ENCODE peak calls at places on chromosomes 7 and 10, in nine cellular contexts. One of them, this sample, is unnamed.

GRCh38 chr7:39616138-39616537 is 7.2 kb upstream of the RALA start:
- DNase-seq in HFFc6: peak; percentile 34
- DNase-seq in nephron progenitor cell: no peak
- DNase-seq in PC-9: no peak
- DNase-seq in foreskin fibroblast: no peak
- DNase-seq in cardiac fibroblast: peak; percentile 61
- DNase-seq in GM12865: no peak
- DNase-seq in WTC11: no peak
- DNase-seq in fibroblast of lung: no peak
- DNase-seq in this sample: no peak

GRCh38 chr7:130909881-130910672 is 176.1 kb upstream of the KLF14 start:
- DNase-seq in foreskin fibroblast: no peak
- DNase-seq in PC-9: no peak
- DNase-seq in fibroblast of lung: no peak
- DNase-seq in GM12865: no peak
- DNase-seq in WTC11: no peak
- DNase-seq in HFFc6: peak; percentile 63
- DNase-seq in cardiac fibroblast: peak; percentile 87
- DNase-seq in nephron progenitor cell: no peak
- DNase-seq in this sample: no peak

GRCh38 chr7:155214328-155214986 is 83.2 kb upstream of the INSIG1 start:
- DNase-seq in HFFc6: no peak
- DNase-seq in PC-9: peak; percentile 78
- DNase-seq in fibroblast of lung: peak; percentile 20
- DNase-seq in cardiac fibroblast: no peak
- DNase-seq in nephron progenitor cell: no peak
- DNase-seq in GM12865: no peak
- DNase-seq in WTC11: no peak
- DNase-seq in foreskin fibroblast: peak; percentile 23
- DNase-seq in this sample: no peak

GRCh38 chr10:34275626-34276025 is 539.5 kb downstream of the PARD3 start:
- DNase-seq in GM12865: no peak
- DNase-seq in cardiac fibroblast: no peak
- DNase-seq in HFFc6: no peak
- DNase-seq in PC-9: no peak
- DNase-seq in foreskin fibroblast: peak; percentile 14
- DNase-seq in nephron progenitor cell: no peak
- DNase-seq in fibroblast of lung: no peak
- DNase-seq in WTC11: no peak
- DNase-seq in this sample: no peak

GRCh38 chr10:63515002-63515763 is 6.0 kb upstream of the REEP3 start:
- DNase-seq in HFFc6: peak; percentile 69
- DNase-seq in GM12865: peak; percentile 21
- DNase-seq in PC-9: peak; percentile 48
- DNase-seq in cardiac fibroblast: peak; percentile 57
- DNase-seq in nephron progenitor cell: no peak
- DNase-seq in foreskin fibroblast: no peak
- DNase-seq in fibroblast of lung: peak; percentile 31
- DNase-seq in WTC11: no peak
- DNase-seq in this sample: no peak

GRCh38 chr7:117312593-117312992 is 10.3 kb downstream of the WNT2 start:
- DNase-seq in fibroblast of lung: peak; percentile 28
- DNase-seq in WTC11: no peak
- DNase-seq in nephron progenitor cell: no peak
- DNase-seq in PC-9: no peak
- DNase-seq in cardiac fibroblast: peak; percentile 28
- DNase-seq in foreskin fibroblast: no peak
- DNase-seq in GM12865: no peak
- DNase-seq in HFFc6: no peak
- DNase-seq in this sample: no peak

GRCh38 chr10:70357447-70358035 is 24.9 kb downstream of the LRRC20 start:
- DNase-seq in GM12865: peak; percentile 53
- DNase-seq in HFFc6: no peak
- DNase-seq in nephron progenitor cell: no peak
- DNase-seq in cardiac fibroblast: peak; percentile 33
- DNase-seq in WTC11: no peak
- DNase-seq in foreskin fibroblast: no peak
- DNase-seq in fibroblast of lung: peak; percentile 69
- DNase-seq in PC-9: no peak
- DNase-seq in this sample: no peak

GRCh38 chr7:33186187-33186586 is 56.8 kb downstream of the BBS9 start:
- DNase-seq in PC-9: no peak
- DNase-seq in GM12865: no peak
- DNase-seq in foreskin fibroblast: peak; percentile 29
- DNase-seq in cardiac fibroblast: peak; percentile 58
- DNase-seq in nephron progenitor cell: no peak
- DNase-seq in WTC11: no peak
- DNase-seq in HFFc6: peak; percentile 62
- DNase-seq in fibroblast of lung: peak; percentile 20
- DNase-seq in this sample: no peak

GRCh38 chr10:13684252-13684791 is 97.6 kb downstream of the PRPF18 start:
- DNase-seq in HFFc6: no peak
- DNase-seq in GM12865: no peak
- DNase-seq in foreskin fibroblast: peak; percentile 62
- DNase-seq in cardiac fibroblast: peak; percentile 93
- DNase-seq in nephron progenitor cell: no peak
- DNase-seq in WTC11: no peak
- DNase-seq in fibroblast of lung: peak; percentile 81
- DNase-seq in PC-9: no peak
- DNase-seq in this sample: no peak

GRCh38 chr10:103652599-103653281 is 159.2 kb downstream of the NEURL1 start:
- DNase-seq in foreskin fibroblast: no peak
- DNase-seq in PC-9: no peak
- DNase-seq in WTC11: no peak
- DNase-seq in cardiac fibroblast: no peak
- DNase-seq in GM12865: no peak
- DNase-seq in nephron progenitor cell: no peak
- DNase-seq in HFFc6: no peak
- DNase-seq in fibroblast of lung: no peak
- DNase-seq in this sample: no peak

GRCh38 chr7:102404005-102404861 is 8.1 kb downstream of the PRKRIP1 start:
- DNase-seq in WTC11: peak; percentile 53
- DNase-seq in GM12865: peak; percentile 93
- DNase-seq in cardiac fibroblast: peak; percentile 73
- DNase-seq in foreskin fibroblast: peak; percentile 23
- DNase-seq in PC-9: peak; percentile 42
- DNase-seq in nephron progenitor cell: peak; percentile 41
- DNase-seq in HFFc6: peak; percentile 44
- DNase-seq in fibroblast of lung: peak; percentile 49
- DNase-seq in this sample: no peak

GRCh38 chr10:10605551-10606081 is 412.1 kb upstream of the CELF2 start:
- DNase-seq in foreskin fibroblast: peak; percentile 94
- DNase-seq in WTC11: no peak
- DNase-seq in GM12865: no peak
- DNase-seq in nephron progenitor cell: no peak
- DNase-seq in PC-9: no peak
- DNase-seq in cardiac fibroblast: peak; percentile 98
- DNase-seq in HFFc6: peak; percentile 32
- DNase-seq in fibroblast of lung: peak; percentile 100
- DNase-seq in this sample: no peak

DNA sequence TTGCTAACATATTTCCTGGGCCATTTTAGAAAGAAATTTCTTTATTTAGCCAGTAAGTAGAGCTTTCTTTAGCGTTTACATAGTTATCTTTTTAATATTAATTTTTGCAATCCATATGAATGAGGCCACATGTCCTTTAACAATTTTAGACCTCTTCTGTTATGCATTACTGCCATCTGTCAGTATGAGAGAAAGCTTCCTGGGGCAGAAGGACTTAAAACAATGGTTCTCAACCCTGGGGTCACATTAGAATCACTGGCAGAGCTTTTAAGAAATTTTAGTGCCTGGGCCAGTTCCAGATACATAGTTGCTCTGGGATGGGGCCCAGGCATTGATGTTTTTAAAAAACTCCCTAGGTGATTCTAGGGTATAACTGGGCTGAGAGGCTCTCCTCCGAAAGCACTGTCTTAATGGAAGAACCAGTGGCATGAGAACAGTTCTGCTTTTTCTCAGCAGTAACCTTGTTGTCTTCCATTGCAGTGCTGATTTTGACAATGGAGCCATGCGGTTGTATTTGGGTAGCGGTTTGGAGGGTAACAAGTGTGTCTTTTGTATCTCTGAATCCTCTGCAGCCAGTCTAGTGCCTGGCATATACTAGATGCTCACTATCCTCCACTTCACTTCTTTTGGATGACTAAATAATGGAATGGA is 226.9 kb downstream of the AUTS2 start:
- DNase-seq in GM12865: peak; percentile 39
- DNase-seq in WTC11: no peak
- DNase-seq in cardiac fibroblast: no peak
- DNase-seq in foreskin fibroblast: no peak
- DNase-seq in HFFc6: no peak
- DNase-seq in PC-9: no peak
- DNase-seq in nephron progenitor cell: no peak
- DNase-seq in fibroblast of lung: no peak
- DNase-seq in this sample: no peak
- TF ChIP-seq CTCF in GM12865: peak; percentile 4
- TF ChIP-seq CTCF in WTC11: no peak
- TF ChIP-seq CTCF in cardiac fibroblast: no peak
- TF ChIP-seq CTCF in foreskin fibroblast: no peak
- TF ChIP-seq CTCF in HFFc6: no peak
- TF ChIP-seq CTCF in PC-9: no peak
- TF ChIP-seq CTCF in nephron progenitor cell: no peak
- TF ChIP-seq CTCF in fibroblast of lung: no peak
- TF ChIP-seq CTCF in this sample: no peak

DNA sequence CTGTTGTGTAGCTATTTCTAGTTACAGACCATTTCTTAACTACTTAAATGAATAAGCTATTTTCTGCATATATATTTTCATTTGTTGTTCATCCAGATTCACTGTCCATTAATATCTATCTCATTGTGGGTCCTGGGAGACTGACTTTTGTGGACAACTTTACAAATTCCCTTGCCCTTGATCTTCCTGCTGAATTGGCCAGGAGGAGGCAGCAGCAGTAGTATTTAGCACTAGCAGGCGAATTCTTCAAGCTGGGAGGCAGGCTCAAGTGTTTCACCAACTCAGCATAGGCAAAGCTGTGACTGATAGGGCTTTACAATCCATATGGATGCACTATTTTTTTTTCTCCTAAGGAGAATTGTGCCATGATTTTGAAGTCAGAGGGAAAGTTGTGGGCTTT is 461.0 kb upstream of the NRG3 start:
- DNase-seq in PC-9: no peak
- DNase-seq in fibroblast of lung: no peak
- DNase-seq in WTC11: peak; percentile 61
- DNase-seq in cardiac fibroblast: peak; percentile 2
- DNase-seq in foreskin fibroblast: no peak
- DNase-seq in nephron progenitor cell: peak; percentile 31
- DNase-seq in HFFc6: no peak
- DNase-seq in GM12865: no peak
- DNase-seq in this sample: no peak
- TF ChIP-seq CTCF in PC-9: no peak
- TF ChIP-seq CTCF in fibroblast of lung: no peak
- TF ChIP-seq CTCF in WTC11: peak; percentile 28
- TF ChIP-seq CTCF in cardiac fibroblast: no peak
- TF ChIP-seq CTCF in foreskin fibroblast: no peak
- TF ChIP-seq CTCF in nephron progenitor cell: peak; percentile 49
- TF ChIP-seq CTCF in HFFc6: no peak
- TF ChIP-seq CTCF in GM12865: no peak
- TF ChIP-seq CTCF in this sample: no peak

GRCh38 chr10:116134316-116134715 is 138.7 kb downstream of the GFRA1 start:
- DNase-seq in WTC11: no peak
- DNase-seq in HFFc6: no peak
- DNase-seq in fibroblast of lung: peak; percentile 3
- DNase-seq in GM12865: no peak
- DNase-seq in nephron progenitor cell: no peak
- DNase-seq in foreskin fibroblast: no peak
- DNase-seq in cardiac fibroblast: no peak
- DNase-seq in PC-9: no peak
- DNase-seq in this sample: no peak
- TF ChIP-seq CTCF in WTC11: no peak
- TF ChIP-seq CTCF in HFFc6: no peak
- TF ChIP-seq CTCF in fibroblast of lung: no peak
- TF ChIP-seq CTCF in GM12865: no peak
- TF ChIP-seq CTCF in nephron progenitor cell: no peak
- TF ChIP-seq CTCF in foreskin fibroblast: no peak
- TF ChIP-seq CTCF in cardiac fibroblast: no peak
- TF ChIP-seq CTCF in PC-9: no peak
- TF ChIP-seq CTCF in this sample: no peak

GRCh38 chr10:97060441-97061084 is 125.2 kb downstream of the SLIT1 start:
- DNase-seq in HFFc6: no peak
- DNase-seq in foreskin fibroblast: no peak
- DNase-seq in cardiac fibroblast: peak; percentile 3
- DNase-seq in PC-9: no peak
- DNase-seq in WTC11: no peak
- DNase-seq in nephron progenitor cell: no peak
- DNase-seq in fibroblast of lung: no peak
- DNase-seq in GM12865: no peak
- DNase-seq in this sample: no peak

GRCh38 chr10:97059872-97060205 is 125.9 kb downstream of the SLIT1 start:
- DNase-seq in fibroblast of lung: no peak
- DNase-seq in HFFc6: no peak
- DNase-seq in foreskin fibroblast: no peak
- DNase-seq in nephron progenitor cell: no peak
- DNase-seq in GM12865: no peak
- DNase-seq in PC-9: no peak
- DNase-seq in WTC11: no peak
- DNase-seq in cardiac fibroblast: no peak
- DNase-seq in this sample: no peak

GRCh38 chr10:97057836-97058235 is 127.9 kb downstream of the SLIT1 start:
- DNase-seq in HFFc6: no peak
- DNase-seq in foreskin fibroblast: no peak
- DNase-seq in fibroblast of lung: no peak
- DNase-seq in WTC11: no peak
- DNase-seq in nephron progenitor cell: no peak
- DNase-seq in PC-9: no peak
- DNase-seq in cardiac fibroblast: no peak
- DNase-seq in GM12865: no peak
- DNase-seq in this sample: no peak

GRCh38 chr10:97058521-97058920 is 127.2 kb downstream of the SLIT1 start:
- DNase-seq in PC-9: no peak
- DNase-seq in HFFc6: no peak
- DNase-seq in nephron progenitor cell: no peak
- DNase-seq in WTC11: no peak
- DNase-seq in fibroblast of lung: no peak
- DNase-seq in GM12865: no peak
- DNase-seq in foreskin fibroblast: no peak
- DNase-seq in cardiac fibroblast: no peak
- DNase-seq in this sample: no peak

DNA sequence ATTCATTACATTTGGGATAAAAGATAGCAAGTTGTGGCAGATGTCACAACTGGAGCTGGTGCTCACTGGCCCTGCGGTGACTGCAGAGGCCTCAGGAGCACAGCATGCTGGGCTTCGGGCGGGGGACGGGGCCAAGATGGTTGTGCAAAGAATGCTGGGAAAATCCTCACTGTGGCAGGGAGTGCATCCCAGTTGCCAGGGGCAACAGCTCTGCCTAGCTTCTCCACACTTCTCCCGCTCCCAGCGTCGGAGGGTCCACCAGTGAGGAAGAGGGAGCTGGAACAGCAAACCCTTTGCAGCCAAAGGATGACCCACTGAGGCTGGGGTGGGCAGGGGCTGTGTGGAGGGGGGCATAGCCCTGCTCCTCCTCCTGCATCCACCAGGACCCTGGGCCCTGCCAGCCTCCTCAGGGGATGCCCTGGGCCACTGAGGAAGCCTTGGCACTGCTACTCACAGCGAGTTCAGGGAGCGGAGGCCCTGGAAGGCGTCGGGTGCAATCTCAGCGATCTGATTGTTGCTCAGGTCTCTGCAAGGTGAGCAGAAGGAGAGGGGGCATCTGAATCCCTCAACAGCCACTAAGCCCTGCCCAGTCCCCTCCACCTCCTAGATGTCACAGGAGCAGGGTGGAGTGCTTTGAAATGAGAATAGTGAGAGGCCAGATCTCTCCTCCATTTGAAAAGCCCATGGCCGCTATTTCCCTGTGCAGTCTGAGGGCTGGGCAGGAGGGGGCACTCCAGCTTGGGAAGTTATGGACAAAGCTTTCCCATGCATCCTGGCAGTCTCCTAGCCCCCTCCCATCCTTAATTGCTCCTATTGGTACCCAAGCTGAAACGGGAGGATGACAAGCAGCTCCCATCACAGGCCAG is 126.5 kb downstream of the SLIT1 start:
- DNase-seq in HFFc6: no peak
- DNase-seq in fibroblast of lung: no peak
- DNase-seq in nephron progenitor cell: no peak
- DNase-seq in WTC11: peak; percentile 66
- DNase-seq in GM12865: no peak
- DNase-seq in foreskin fibroblast: no peak
- DNase-seq in cardiac fibroblast: no peak
- DNase-seq in PC-9: no peak
- DNase-seq in this sample: no peak
- TF ChIP-seq CTCF in HFFc6: no peak
- TF ChIP-seq CTCF in fibroblast of lung: no peak
- TF ChIP-seq CTCF in nephron progenitor cell: no peak
- TF ChIP-seq CTCF in WTC11: no peak
- TF ChIP-seq CTCF in GM12865: no peak
- TF ChIP-seq CTCF in foreskin fibroblast: no peak
- TF ChIP-seq CTCF in cardiac fibroblast: no peak
- TF ChIP-seq CTCF in PC-9: no peak
- TF ChIP-seq CTCF in this sample: no peak